ENCODE peak calls at places on chromosome 4, in four cellular contexts. Z is thoracic aorta, Q is left ventricle myocardium inferior, U is ecto neural progenitor cell. K is an unnamed sample.

GRCh38 chr4:162061214-162061613 is 102.6 kb downstream of the FSTL5 start:
- DNase-seq in U (no peak), Z (no peak), Q (no peak), K (no peak)

GRCh38 chr4:120816385-120816784 is 106.1 kb downstream of the PRDM5 start:
- DNase-seq in Q (no peak), U (no peak), Z (no peak), K (no peak)

GRCh38 chr4:137417676-137418075 is 114.6 kb downstream of the PCDH18 start:
- DNase-seq in U (no peak), Z (no peak), Q (no peak), K (no peak)

GRCh38 chr4:140071043-140071442 is 82.9 kb downstream of the MAML3 start:
- DNase-seq in Q (no peak), U (no peak), Z (no peak), K (no peak)

GRCh38 chr4:18185491-18185890 is 163.9 kb upstream of the LCORL start:
- DNase-seq in U (no peak), Z (no peak), Q (no peak), K (no peak)

GRCh38 chr4:56655627-56656345 is 25.3 kb downstream of the HOPX start:
- DNase-seq in U (peak), Q (peak), Z (no peak), K (no peak)

GRCh38 chr4:52968696-52969095 is 106.6 kb downstream of the RASL11B start:
- DNase-seq in U (no peak), Q (no peak), Z (no peak), K (no peak)

GRCh38 chr4:23476514-23477090 is 413.2 kb downstream of the PPARGC1A start:
- DNase-seq in Z (no peak), U (no peak), Q (no peak), K (no peak)

GRCh38 chr4:99998062-99998880 is 48.2 kb upstream of the H2AZ1 start:
- DNase-seq in Z (no peak), U (no peak), Q (no peak), K (peak)

GRCh38 chr4:88659061-88659889 is 38.4 kb downstream of the NAP1L5 start:
- DNase-seq in Q (no peak), Z (peak), U (peak), K (peak)

GRCh38 chr4:118760092-118760491 is 74.9 kb downstream of the METTL14 start:
- DNase-seq in Q (no peak), U (no peak), Z (no peak), K (no peak)

GRCh38 chr4:38730493-38730829 is 52.3 kb downstream of the TLR10 start:
- DNase-seq in Q (no peak), Z (no peak), U (no peak), K (no peak)

GRCh38 chr4:74423101-74423500 is 21.8 kb upstream of the AREG start:
- DNase-seq in Z (no peak), U (no peak), Q (peak), K (no peak)

GRCh38 chr4:80311130-80311529 is 24.4 kb upstream of the CFAP299 start:
- DNase-seq in U (no peak), Q (no peak), Z (no peak), K (no peak)

GRCh38 chr4:54719378-54719777 is 61.6 kb downstream of the KIT start:
- DNase-seq in Q (no peak), U (no peak), Z (no peak), K (no peak)

GRCh38 chr4:89305028-89305427 is 2.6 kb downstream of the GPRIN3 start:
- DNase-seq in Z (no peak), Q (no peak), U (no peak), K (no peak)

GRCh38 chr4:155796031-155796430 is 37.2 kb downstream of the GUCY1B1 start:
- DNase-seq in Z (no peak), Q (no peak), U (no peak), K (no peak)

GRCh38 chr4:119038465-119038864 is 97.2 kb upstream of the MYOZ2 start:
- DNase-seq in U (no peak), Z (no peak), Q (no peak), K (no peak)

GRCh38 chr4:163544407-163545038 is 50.0 kb downstream of the TMA16 start:
- DNase-seq in Q (peak), U (peak), Z (no peak), K (peak)

GRCh38 chr4:20251796-20252655 is at the start of gene SLIT2:
- DNase-seq in Q (peak), Z (no peak), U (peak), K (peak)

GRCh38 chr4:108355523-108356208 is 186.9 kb upstream of the LEF1 start:
- DNase-seq in U (no peak), Q (no peak), Z (no peak), K (no peak)

GRCh38 chr4:13481569-13481968 is 2.6 kb downstream of the RAB28 start:
- DNase-seq in Z (no peak), U (no peak), Q (no peak), K (no peak)

GRCh38 chr4:79147251-79147650 is 178.6 kb downstream of the NAA11 start:
- DNase-seq in U (no peak), Z (no peak), Q (no peak), K (no peak)